ENCODE peak calls at places on chromosomes 12 and 14, in four cellular contexts. One of them, this sample, is unnamed.
A peak's percentile ranks its signal among the peaks of the same experiment; 100 is the strongest.

GRCh38 chr12:90086281-90086680 is 377.6 kb upstream of the ATP2B1 start:
- DNase-seq in endothelial cell: no peak
- DNase-seq in AG09309: no peak
- DNase-seq in astrocyte: no peak
- DNase-seq in this sample: no peak

GRCh38 chr12:85874064-85874463 is at the start of gene NTS:
- DNase-seq in AG09309: no peak
- DNase-seq in astrocyte: no peak
- DNase-seq in endothelial cell: peak; percentile 11
- DNase-seq in this sample: no peak

GRCh38 chr14:30444451-30444850 is 114.5 kb upstream of the G2E3 start:
- DNase-seq in endothelial cell: no peak
- DNase-seq in AG09309: no peak
- DNase-seq in astrocyte: no peak
- DNase-seq in this sample: no peak

GRCh38 chr14:34982421-34983147 is at the start of gene SRP54:
- DNase-seq in AG09309: peak; percentile 87
- DNase-seq in astrocyte: peak; percentile 96
- DNase-seq in endothelial cell: peak; percentile 99
- DNase-seq in this sample: peak; percentile 100

GRCh38 chr14:38209572-38210159 is 2.0 kb downstream of the SSTR1 start:
- DNase-seq in endothelial cell: no peak
- DNase-seq in AG09309: no peak
- DNase-seq in astrocyte: no peak
- DNase-seq in this sample: no peak

GRCh38 chr12:51227962-51228361 is 10.1 kb upstream of the POU6F1 start:
- DNase-seq in AG09309: no peak
- DNase-seq in endothelial cell: no peak
- DNase-seq in astrocyte: no peak
- DNase-seq in this sample: no peak

GRCh38 chr12:121009744-121010143 is 6.5 kb downstream of the C12orf43 start:
- DNase-seq in endothelial cell: no peak
- DNase-seq in astrocyte: peak; percentile 22
- DNase-seq in AG09309: no peak
- DNase-seq in this sample: no peak

GRCh38 chr14:23478109-23478698 is 8.7 kb downstream of the NGDN start:
- DNase-seq in AG09309: peak; percentile 29
- DNase-seq in endothelial cell: peak; percentile 57
- DNase-seq in astrocyte: peak; percentile 40
- DNase-seq in this sample: no peak

GRCh38 chr12:13749380-13749779 is 232.0 kb downstream of the GRIN2B start:
- DNase-seq in endothelial cell: no peak
- DNase-seq in astrocyte: no peak
- DNase-seq in AG09309: no peak
- DNase-seq in this sample: no peak

GRCh38 chr14:86796221-86797074 is 1196.5 kb downstream of the GALC start:
- DNase-seq in AG09309: no peak
- DNase-seq in endothelial cell: no peak
- DNase-seq in astrocyte: peak; percentile 82
- DNase-seq in this sample: no peak

GRCh38 chr12:40552868-40553267 is 139.4 kb upstream of the CNTN1 start:
- DNase-seq in AG09309: no peak
- DNase-seq in astrocyte: no peak
- DNase-seq in endothelial cell: no peak
- DNase-seq in this sample: no peak

GRCh38 chr14:29236848-29237247 is 470.3 kb downstream of the FOXG1 start:
- DNase-seq in AG09309: no peak
- DNase-seq in endothelial cell: no peak
- DNase-seq in astrocyte: peak; percentile 87
- DNase-seq in this sample: no peak

GRCh38 chr12:43057561-43057960 is 468.0 kb upstream of the PRICKLE1 start:
- DNase-seq in endothelial cell: no peak
- DNase-seq in AG09309: no peak
- DNase-seq in astrocyte: peak; percentile 20
- DNase-seq in this sample: no peak

GRCh38 chr12:2376855-2377657 is 324.3 kb downstream of the CACNA1C start:
- DNase-seq in AG09309: no peak
- DNase-seq in astrocyte: no peak
- DNase-seq in endothelial cell: no peak
- DNase-seq in this sample: no peak

GRCh38 chr12:77064891-77065360 is 443 bp downstream of the E2F7 start:
- DNase-seq in astrocyte: no peak
- DNase-seq in AG09309: no peak
- DNase-seq in endothelial cell: no peak
- DNase-seq in this sample: peak; percentile 84

GRCh38 chr12:21296751-21297406 is 37.8 kb downstream of the SLCO1A2 start:
- DNase-seq in endothelial cell: no peak
- DNase-seq in astrocyte: peak; percentile 1
- DNase-seq in AG09309: no peak
- DNase-seq in this sample: no peak

GRCh38 chr14:94560291-94560665 is 964 bp upstream of the SERPINA4 start:
- DNase-seq in astrocyte: no peak
- DNase-seq in AG09309: no peak
- DNase-seq in endothelial cell: no peak
- DNase-seq in this sample: no peak

GRCh38 chr14:94559638-94560290 is 1.5 kb upstream of the SERPINA4 start:
- DNase-seq in endothelial cell: no peak
- DNase-seq in AG09309: no peak
- DNase-seq in astrocyte: no peak
- DNase-seq in this sample: no peak

GRCh38 chr14:94560782-94561655 is at the start of gene SERPINA4:
- DNase-seq in endothelial cell: no peak
- DNase-seq in AG09309: no peak
- DNase-seq in astrocyte: no peak
- DNase-seq in this sample: no peak

GRCh38 chr14:94557327-94557726 is 3.9 kb upstream of the SERPINA4 start:
- DNase-seq in astrocyte: no peak
- DNase-seq in AG09309: no peak
- DNase-seq in endothelial cell: no peak
- DNase-seq in this sample: no peak

DNA sequence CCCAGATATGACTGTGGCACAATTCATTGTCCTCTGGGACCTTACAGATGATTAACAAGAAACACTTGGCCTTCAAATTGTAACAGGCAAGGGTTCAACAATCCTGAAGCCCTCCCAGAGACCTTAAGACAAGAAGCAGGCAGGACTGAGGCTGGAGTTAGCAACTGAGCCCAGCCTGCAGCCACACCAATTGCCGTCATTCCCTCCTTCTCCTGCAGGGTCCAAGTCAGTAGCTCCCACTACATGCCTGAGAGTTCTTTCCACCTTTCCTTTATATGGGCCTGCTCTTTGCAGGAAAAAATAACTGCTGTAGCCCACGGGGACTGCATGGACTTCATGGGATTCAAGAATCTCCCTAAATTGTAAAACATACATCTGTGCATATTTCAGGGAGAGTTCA is 2.4 kb upstream of the SERPINA4 start:
- DNase-seq in astrocyte: no peak
- DNase-seq in AG09309: no peak
- DNase-seq in endothelial cell: no peak
- DNase-seq in this sample: no peak
- TF ChIP-seq CTCF in astrocyte: no peak
- TF ChIP-seq CTCF in AG09309: no peak
- TF ChIP-seq CTCF in endothelial cell: no peak
- TF ChIP-seq CTCF in this sample: no peak

GRCh38 chr12:29309320-29309902 is 71.6 kb downstream of the ERGIC2 start:
- DNase-seq in AG09309: no peak
- DNase-seq in endothelial cell: no peak
- DNase-seq in astrocyte: peak; percentile 12
- DNase-seq in this sample: no peak
- TF ChIP-seq CTCF in AG09309: peak; percentile 43
- TF ChIP-seq CTCF in endothelial cell: peak; percentile 40
- TF ChIP-seq CTCF in astrocyte: peak; percentile 31
- TF ChIP-seq CTCF in this sample: no peak

GRCh38 chr12:62983594-62983993 is 48.6 kb upstream of the PPM1H start:
- DNase-seq in AG09309: no peak
- DNase-seq in astrocyte: no peak
- DNase-seq in endothelial cell: peak; percentile 8
- DNase-seq in this sample: no peak
- TF ChIP-seq CTCF in AG09309: peak; percentile 19
- TF ChIP-seq CTCF in astrocyte: no peak
- TF ChIP-seq CTCF in endothelial cell: no peak
- TF ChIP-seq CTCF in this sample: no peak

GRCh38 chr14:60648169-60648933 is 926 bp downstream of the SIX1 start:
- DNase-seq in AG09309: no peak
- DNase-seq in endothelial cell: peak; percentile 24
- DNase-seq in astrocyte: no peak
- DNase-seq in this sample: peak; percentile 67
- TF ChIP-seq CTCF in AG09309: no peak
- TF ChIP-seq CTCF in endothelial cell: no peak
- TF ChIP-seq CTCF in astrocyte: no peak
- TF ChIP-seq CTCF in this sample: no peak

DNA sequence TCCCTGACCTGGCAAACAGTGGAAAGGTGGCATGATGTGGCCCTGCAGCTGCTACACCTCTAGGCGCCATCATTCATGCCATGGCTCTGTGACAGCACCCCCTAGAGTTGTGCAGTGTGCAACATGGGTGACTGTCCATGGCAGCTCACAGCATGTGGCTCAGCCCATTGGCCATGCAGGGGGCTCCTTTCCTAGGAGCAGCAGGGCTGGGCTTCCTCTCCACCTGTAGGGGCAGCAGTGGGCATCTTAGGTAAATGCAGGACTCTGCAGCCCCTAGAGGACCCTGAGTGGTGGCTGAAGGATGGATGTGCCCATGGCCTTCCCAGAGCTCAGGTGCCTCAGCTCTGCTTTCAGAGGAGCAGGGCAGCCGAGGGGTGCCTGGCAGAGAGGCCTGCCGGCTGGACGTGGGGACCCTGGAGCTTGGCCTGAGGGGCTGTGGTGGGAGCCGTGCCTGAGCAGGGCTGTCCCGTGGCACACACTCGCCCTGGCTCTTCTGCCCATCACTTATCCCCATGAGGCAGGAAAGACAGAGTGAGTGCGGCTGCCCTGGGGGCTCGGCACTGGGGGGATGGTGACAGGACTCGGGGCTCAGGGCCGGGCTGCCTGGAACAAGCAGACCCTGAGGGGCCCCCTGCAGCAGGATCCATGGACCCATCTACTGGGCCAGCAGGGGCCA is 7.4 kb downstream of the ADSS1 start:
- DNase-seq in endothelial cell: no peak
- DNase-seq in AG09309: no peak
- DNase-seq in astrocyte: no peak
- DNase-seq in this sample: no peak
- TF ChIP-seq CTCF in endothelial cell: peak; percentile 15
- TF ChIP-seq CTCF in AG09309: peak; percentile 54
- TF ChIP-seq CTCF in astrocyte: no peak
- TF ChIP-seq CTCF in this sample: no peak

DNA sequence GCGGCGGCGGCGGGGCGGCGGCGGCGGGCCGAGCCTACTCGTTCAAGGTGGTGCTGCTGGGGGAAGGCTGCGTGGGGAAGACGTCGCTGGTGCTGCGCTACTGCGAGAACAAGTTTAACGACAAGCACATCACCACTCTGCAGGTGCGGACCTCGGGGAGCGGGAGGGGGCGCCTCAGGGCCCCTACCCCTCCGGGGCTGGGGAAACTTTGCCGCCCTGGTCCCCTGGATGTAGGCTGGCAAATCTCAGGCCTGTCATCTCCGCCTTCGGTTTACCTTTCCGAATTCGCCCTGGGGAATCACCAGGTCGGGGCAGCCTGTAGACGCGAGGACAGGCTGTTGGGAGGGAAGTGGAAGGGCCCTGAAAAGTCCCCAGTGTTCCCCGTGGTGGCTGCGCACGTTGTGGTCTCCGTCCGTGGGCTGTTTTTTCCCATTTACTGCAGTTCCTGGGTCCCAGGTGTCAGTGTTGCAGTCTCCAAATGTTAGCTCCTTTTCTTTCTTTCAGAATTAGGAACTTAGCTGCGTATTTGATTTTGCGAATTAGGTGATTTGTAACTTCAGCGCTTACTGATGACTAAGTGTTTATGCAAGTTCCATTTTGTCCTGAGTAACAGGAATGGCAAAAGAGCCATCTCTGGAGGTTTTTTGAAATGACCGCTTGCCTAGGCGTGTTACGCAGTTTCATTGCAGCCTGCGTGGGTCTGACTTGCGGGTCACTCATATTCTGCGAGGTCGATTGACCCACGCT is 656 bp downstream of the RAB21 start:
- DNase-seq in astrocyte: peak; percentile 61
- DNase-seq in AG09309: no peak
- DNase-seq in endothelial cell: peak; percentile 7
- DNase-seq in this sample: no peak
- TF ChIP-seq CTCF in astrocyte: no peak
- TF ChIP-seq CTCF in AG09309: no peak
- TF ChIP-seq CTCF in endothelial cell: no peak
- TF ChIP-seq CTCF in this sample: no peak

DNA sequence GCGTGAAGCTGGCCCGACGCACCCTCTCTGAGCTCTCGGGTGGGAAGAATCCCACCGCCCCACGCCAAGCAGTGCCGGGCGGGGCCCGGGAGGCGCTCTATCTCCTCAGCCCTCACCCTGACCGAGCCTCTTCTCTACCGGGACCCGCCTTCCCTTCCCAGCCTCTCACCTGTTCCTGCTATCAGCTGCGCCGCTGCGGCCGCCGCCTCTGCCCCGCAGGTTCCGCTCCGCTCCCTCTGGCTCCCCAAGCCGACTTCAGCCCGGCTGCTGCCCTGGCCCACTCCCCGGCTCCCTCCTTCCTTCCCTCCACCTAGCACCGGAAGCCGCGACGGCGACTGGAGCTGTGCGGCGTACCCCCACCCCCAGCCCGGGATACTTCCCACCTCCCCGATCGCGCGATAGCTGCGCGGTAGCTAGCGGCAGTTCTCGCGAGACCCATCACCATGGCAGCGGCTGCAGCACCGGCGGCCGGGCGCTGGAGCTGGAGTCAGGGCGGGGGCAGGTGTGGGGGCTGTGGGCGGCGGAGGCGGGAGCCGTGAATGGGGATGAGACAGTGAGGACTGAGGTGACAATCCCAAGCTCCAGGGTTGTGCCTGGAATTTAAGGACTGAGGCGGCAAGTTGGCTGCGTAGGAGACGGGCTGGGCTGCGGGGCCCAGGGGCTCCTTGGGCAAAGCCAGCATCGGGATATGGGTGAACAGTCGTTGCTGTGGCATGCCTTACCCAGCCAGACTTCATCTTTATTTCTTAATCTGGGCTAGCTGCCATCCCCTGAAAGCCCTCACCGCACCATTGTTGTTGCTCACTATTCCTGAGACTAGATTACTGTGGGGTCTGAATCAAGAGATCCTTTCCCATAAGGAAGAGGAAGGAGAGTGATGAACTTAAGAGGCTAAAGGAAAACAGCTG is at the start of gene ARF3:
- DNase-seq in AG09309: peak; percentile 69
- DNase-seq in endothelial cell: peak; percentile 98
- DNase-seq in astrocyte: peak; percentile 74
- DNase-seq in this sample: peak; percentile 99
- TF ChIP-seq CTCF in AG09309: no peak
- TF ChIP-seq CTCF in endothelial cell: no peak
- TF ChIP-seq CTCF in astrocyte: no peak
- TF ChIP-seq CTCF in this sample: peak; percentile 5

This sample was measured in left lung.